ENCODE peak calls at places on chromosomes 5 and 9, in ten cellular contexts. One of them, this sample, is unnamed.

GRCh38 chr9:27554712-27555111 is 18.6 kb downstream of the C9orf72 start:
- DNase-seq in right lobe of liver: no peak
- DNase-seq in kidney epithelial cell: no peak
- DNase-seq in A549: no peak
- DNase-seq in retinal pigment epithelial cell: no peak
- DNase-seq in upper lobe of right lung: no peak
- DNase-seq in HCT116: no peak
- DNase-seq in cardiac muscle cell: no peak
- DNase-seq in mucosa of descending colon: no peak
- DNase-seq in fibroblast of lung: no peak
- DNase-seq in this sample: no peak

GRCh38 chr5:104628906-104629305 is 1066.3 kb upstream of the NUDT12 start:
- DNase-seq in kidney epithelial cell: no peak
- DNase-seq in right lobe of liver: no peak
- DNase-seq in mucosa of descending colon: no peak
- DNase-seq in retinal pigment epithelial cell: no peak
- DNase-seq in cardiac muscle cell: no peak
- DNase-seq in HCT116: no peak
- DNase-seq in A549: no peak
- DNase-seq in fibroblast of lung: peak
- DNase-seq in upper lobe of right lung: no peak
- DNase-seq in this sample: no peak

GRCh38 chr9:73807956-73808355 is 656.3 kb downstream of the ANXA1 start:
- DNase-seq in right lobe of liver: no peak
- DNase-seq in upper lobe of right lung: no peak
- DNase-seq in kidney epithelial cell: no peak
- DNase-seq in A549: no peak
- DNase-seq in cardiac muscle cell: no peak
- DNase-seq in retinal pigment epithelial cell: no peak
- DNase-seq in HCT116: no peak
- DNase-seq in mucosa of descending colon: no peak
- DNase-seq in fibroblast of lung: peak
- DNase-seq in this sample: no peak

GRCh38 chr5:110651507-110651906 is 75.0 kb downstream of the TMEM232 start:
- DNase-seq in upper lobe of right lung: no peak
- DNase-seq in retinal pigment epithelial cell: peak
- DNase-seq in HCT116: no peak
- DNase-seq in A549: no peak
- DNase-seq in cardiac muscle cell: no peak
- DNase-seq in right lobe of liver: no peak
- DNase-seq in kidney epithelial cell: no peak
- DNase-seq in fibroblast of lung: peak
- DNase-seq in mucosa of descending colon: no peak
- DNase-seq in this sample: no peak

GRCh38 chr9:13033959-13034695 is 245.4 kb downstream of the MPDZ start:
- DNase-seq in kidney epithelial cell: no peak
- DNase-seq in A549: peak
- DNase-seq in upper lobe of right lung: peak
- DNase-seq in cardiac muscle cell: peak
- DNase-seq in right lobe of liver: peak
- DNase-seq in fibroblast of lung: peak
- DNase-seq in mucosa of descending colon: no peak
- DNase-seq in retinal pigment epithelial cell: no peak
- DNase-seq in HCT116: peak
- DNase-seq in this sample: peak

GRCh38 chr9:87076825-87077224 is 129.5 kb upstream of the GAS1 start:
- DNase-seq in HCT116: no peak
- DNase-seq in retinal pigment epithelial cell: no peak
- DNase-seq in upper lobe of right lung: no peak
- DNase-seq in kidney epithelial cell: no peak
- DNase-seq in fibroblast of lung: peak
- DNase-seq in right lobe of liver: no peak
- DNase-seq in A549: no peak
- DNase-seq in cardiac muscle cell: no peak
- DNase-seq in mucosa of descending colon: no peak
- DNase-seq in this sample: no peak

GRCh38 chr5:153559926-153560325 is 69.5 kb downstream of the GRIA1 start:
- DNase-seq in cardiac muscle cell: no peak
- DNase-seq in HCT116: no peak
- DNase-seq in A549: no peak
- DNase-seq in upper lobe of right lung: no peak
- DNase-seq in right lobe of liver: no peak
- DNase-seq in kidney epithelial cell: no peak
- DNase-seq in mucosa of descending colon: no peak
- DNase-seq in fibroblast of lung: peak
- DNase-seq in retinal pigment epithelial cell: no peak
- DNase-seq in this sample: no peak

GRCh38 chr9:121331549-121331948 is 38.5 kb downstream of the STOM start:
- DNase-seq in mucosa of descending colon: no peak
- DNase-seq in right lobe of liver: no peak
- DNase-seq in A549: no peak
- DNase-seq in upper lobe of right lung: no peak
- DNase-seq in kidney epithelial cell: no peak
- DNase-seq in retinal pigment epithelial cell: no peak
- DNase-seq in fibroblast of lung: no peak
- DNase-seq in cardiac muscle cell: no peak
- DNase-seq in HCT116: no peak
- DNase-seq in this sample: no peak

GRCh38 chr5:75465480-75465879 is 45.9 kb downstream of the CERT1 start:
- DNase-seq in upper lobe of right lung: no peak
- DNase-seq in fibroblast of lung: peak
- DNase-seq in HCT116: no peak
- DNase-seq in right lobe of liver: no peak
- DNase-seq in cardiac muscle cell: peak
- DNase-seq in mucosa of descending colon: no peak
- DNase-seq in kidney epithelial cell: no peak
- DNase-seq in A549: no peak
- DNase-seq in retinal pigment epithelial cell: peak
- DNase-seq in this sample: no peak

GRCh38 chr5:124692324-124692723 is 54.1 kb downstream of the ZNF608 start:
- DNase-seq in A549: no peak
- DNase-seq in kidney epithelial cell: no peak
- DNase-seq in mucosa of descending colon: no peak
- DNase-seq in retinal pigment epithelial cell: peak
- DNase-seq in upper lobe of right lung: no peak
- DNase-seq in HCT116: no peak
- DNase-seq in cardiac muscle cell: no peak
- DNase-seq in right lobe of liver: no peak
- DNase-seq in fibroblast of lung: peak
- DNase-seq in this sample: peak

GRCh38 chr9:84151236-84151635 is 170.6 kb downstream of the RMI1 start:
- DNase-seq in upper lobe of right lung: no peak
- DNase-seq in right lobe of liver: no peak
- DNase-seq in mucosa of descending colon: no peak
- DNase-seq in cardiac muscle cell: no peak
- DNase-seq in kidney epithelial cell: no peak
- DNase-seq in HCT116: no peak
- DNase-seq in fibroblast of lung: no peak
- DNase-seq in retinal pigment epithelial cell: no peak
- DNase-seq in A549: no peak
- DNase-seq in this sample: no peak

GRCh38 chr5:73901045-73901444 is 275.0 kb downstream of the ARHGEF28 start:
- DNase-seq in upper lobe of right lung: no peak
- DNase-seq in fibroblast of lung: peak
- DNase-seq in cardiac muscle cell: no peak
- DNase-seq in right lobe of liver: no peak
- DNase-seq in mucosa of descending colon: no peak
- DNase-seq in kidney epithelial cell: no peak
- DNase-seq in A549: peak
- DNase-seq in HCT116: peak
- DNase-seq in retinal pigment epithelial cell: no peak
- DNase-seq in this sample: peak

GRCh38 chr9:78713746-78714405 is 417.0 kb downstream of the PSAT1 start:
- DNase-seq in kidney epithelial cell: no peak
- DNase-seq in HCT116: no peak
- DNase-seq in mucosa of descending colon: no peak
- DNase-seq in right lobe of liver: no peak
- DNase-seq in retinal pigment epithelial cell: peak
- DNase-seq in upper lobe of right lung: no peak
- DNase-seq in A549: no peak
- DNase-seq in fibroblast of lung: peak
- DNase-seq in cardiac muscle cell: no peak
- DNase-seq in this sample: no peak

GRCh38 chr5:159713773-159714172 is 202.5 kb upstream of the ADRA1B start:
- DNase-seq in right lobe of liver: no peak
- DNase-seq in cardiac muscle cell: no peak
- DNase-seq in kidney epithelial cell: no peak
- DNase-seq in upper lobe of right lung: no peak
- DNase-seq in mucosa of descending colon: no peak
- DNase-seq in HCT116: no peak
- DNase-seq in retinal pigment epithelial cell: no peak
- DNase-seq in A549: no peak
- DNase-seq in fibroblast of lung: no peak
- DNase-seq in this sample: no peak

GRCh38 chr5:175614223-175614622 is 43.6 kb upstream of the HRH2 start:
- DNase-seq in HCT116: no peak
- DNase-seq in retinal pigment epithelial cell: no peak
- DNase-seq in right lobe of liver: no peak
- DNase-seq in A549: no peak
- DNase-seq in upper lobe of right lung: no peak
- DNase-seq in fibroblast of lung: no peak
- DNase-seq in kidney epithelial cell: no peak
- DNase-seq in cardiac muscle cell: no peak
- DNase-seq in mucosa of descending colon: no peak
- DNase-seq in this sample: no peak

DNA sequence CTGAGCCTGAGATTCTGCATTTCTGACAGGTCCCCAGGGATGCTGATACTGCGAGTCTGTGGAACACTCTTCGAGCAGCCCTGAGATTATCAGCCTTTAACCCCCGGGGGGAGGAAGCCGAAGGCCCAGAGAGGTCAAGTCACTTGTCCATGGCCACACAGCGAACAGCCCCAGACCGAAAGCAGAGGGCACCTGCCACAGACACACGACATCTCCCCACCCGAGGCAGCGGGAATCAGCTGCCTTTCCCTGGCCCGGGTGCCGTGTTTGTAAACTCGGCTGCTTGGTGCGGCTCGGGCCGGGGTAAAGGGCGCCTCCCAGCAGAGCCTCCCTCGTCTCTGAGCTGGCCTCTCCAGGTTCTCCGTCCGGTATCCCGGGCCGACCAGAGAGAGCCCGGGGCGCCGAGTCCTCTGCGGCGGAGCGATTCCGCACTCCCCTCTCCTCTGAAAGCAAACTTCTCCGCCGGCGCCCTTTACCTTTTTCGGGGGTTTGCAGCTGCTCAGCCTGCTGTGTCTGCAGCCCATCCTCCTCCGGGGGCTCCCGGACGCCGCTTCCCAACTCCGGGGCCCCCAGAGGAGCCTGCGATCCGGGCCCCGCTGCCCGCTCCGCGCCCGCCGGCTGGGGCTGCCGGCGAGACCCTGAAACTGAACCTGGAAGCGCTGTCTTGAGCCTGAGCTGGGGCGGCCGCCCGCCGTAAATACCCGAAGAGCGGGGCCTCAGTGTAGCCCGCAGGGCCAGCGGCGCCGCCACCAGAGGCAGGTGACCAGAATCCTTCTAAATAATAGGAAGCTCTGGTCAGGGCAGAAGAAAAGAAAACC is at the start of gene CCDC69:
- DNase-seq in right lobe of liver: peak
- DNase-seq in HCT116: peak
- DNase-seq in retinal pigment epithelial cell: peak
- DNase-seq in kidney epithelial cell: peak
- DNase-seq in upper lobe of right lung: peak
- DNase-seq in cardiac muscle cell: peak
- DNase-seq in A549: peak
- DNase-seq in fibroblast of lung: peak
- DNase-seq in mucosa of descending colon: peak
- DNase-seq in this sample: no peak
- TF ChIP-seq CTCF in right lobe of liver: peak
- TF ChIP-seq CTCF in HCT116: peak
- TF ChIP-seq CTCF in retinal pigment epithelial cell: no peak
- TF ChIP-seq CTCF in kidney epithelial cell: peak
- TF ChIP-seq CTCF in upper lobe of right lung: peak
- TF ChIP-seq CTCF in cardiac muscle cell: no peak
- TF ChIP-seq CTCF in A549: peak
- TF ChIP-seq CTCF in fibroblast of lung: peak
- TF ChIP-seq CTCF in mucosa of descending colon: no peak
- TF ChIP-seq CTCF in this sample: peak

DNA sequence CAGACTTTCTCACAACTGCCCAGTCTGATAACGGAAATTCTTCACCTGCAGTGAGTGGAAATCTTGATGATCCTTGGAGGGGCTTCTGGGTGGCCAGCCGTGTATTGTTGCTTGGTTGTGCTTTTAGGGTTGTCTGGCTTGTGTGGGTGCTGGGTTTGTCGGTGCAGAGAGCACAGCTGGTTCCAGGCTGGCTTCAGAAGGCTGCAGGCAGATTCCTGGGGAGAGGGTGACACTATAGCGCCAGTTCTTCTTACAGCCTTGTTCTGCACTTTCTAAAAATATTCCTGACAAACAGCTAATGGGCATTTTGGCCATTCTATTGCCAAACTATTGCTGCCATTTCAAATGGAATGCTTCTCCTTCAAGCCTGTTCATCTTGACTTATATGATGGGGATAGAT is 99.3 kb downstream of the PDZD2 start:
- DNase-seq in kidney epithelial cell: no peak
- DNase-seq in retinal pigment epithelial cell: no peak
- DNase-seq in HCT116: no peak
- DNase-seq in mucosa of descending colon: no peak
- DNase-seq in cardiac muscle cell: no peak
- DNase-seq in A549: no peak
- DNase-seq in upper lobe of right lung: no peak
- DNase-seq in right lobe of liver: no peak
- DNase-seq in fibroblast of lung: no peak
- DNase-seq in this sample: no peak
- H3K4me3 ChIP-seq in kidney epithelial cell: no peak
- H3K4me3 ChIP-seq in retinal pigment epithelial cell: no peak
- H3K4me3 ChIP-seq in HCT116: no peak
- H3K4me3 ChIP-seq in mucosa of descending colon: no peak
- H3K4me3 ChIP-seq in cardiac muscle cell: no peak
- H3K4me3 ChIP-seq in A549: no peak
- H3K4me3 ChIP-seq in upper lobe of right lung: no peak
- H3K4me3 ChIP-seq in right lobe of liver: no peak
- H3K4me3 ChIP-seq in fibroblast of lung: no peak
- H3K4me3 ChIP-seq in this sample: no peak

GRCh38 chr5:86442036-86442435 is 175.7 kb upstream of the COX7C start:
- DNase-seq in mucosa of descending colon: no peak
- DNase-seq in kidney epithelial cell: no peak
- DNase-seq in right lobe of liver: no peak
- DNase-seq in cardiac muscle cell: no peak
- DNase-seq in A549: no peak
- DNase-seq in upper lobe of right lung: no peak
- DNase-seq in fibroblast of lung: no peak
- DNase-seq in HCT116: no peak
- DNase-seq in retinal pigment epithelial cell: no peak
- DNase-seq in this sample: no peak

GRCh38 chr5:86447362-86447761 is 170.4 kb upstream of the COX7C start:
- DNase-seq in mucosa of descending colon: no peak
- DNase-seq in kidney epithelial cell: no peak
- DNase-seq in retinal pigment epithelial cell: no peak
- DNase-seq in HCT116: no peak
- DNase-seq in upper lobe of right lung: no peak
- DNase-seq in A549: no peak
- DNase-seq in right lobe of liver: no peak
- DNase-seq in cardiac muscle cell: no peak
- DNase-seq in fibroblast of lung: no peak
- DNase-seq in this sample: no peak
- TF ChIP-seq CTCF in mucosa of descending colon: no peak
- TF ChIP-seq CTCF in kidney epithelial cell: no peak
- TF ChIP-seq CTCF in retinal pigment epithelial cell: no peak
- TF ChIP-seq CTCF in HCT116: no peak
- TF ChIP-seq CTCF in upper lobe of right lung: no peak
- TF ChIP-seq CTCF in A549: no peak
- TF ChIP-seq CTCF in right lobe of liver: no peak
- TF ChIP-seq CTCF in cardiac muscle cell: no peak
- TF ChIP-seq CTCF in fibroblast of lung: no peak
- TF ChIP-seq CTCF in this sample: no peak

GRCh38 chr5:179303801-179304200 is 41.5 kb downstream of the ADAMTS2 start:
- DNase-seq in fibroblast of lung: no peak
- DNase-seq in A549: no peak
- DNase-seq in cardiac muscle cell: no peak
- DNase-seq in upper lobe of right lung: peak
- DNase-seq in kidney epithelial cell: no peak
- DNase-seq in retinal pigment epithelial cell: no peak
- DNase-seq in mucosa of descending colon: peak
- DNase-seq in right lobe of liver: peak
- DNase-seq in HCT116: no peak
- DNase-seq in this sample: no peak
- H3K4me3 ChIP-seq in fibroblast of lung: no peak
- H3K4me3 ChIP-seq in A549: no peak
- H3K4me3 ChIP-seq in cardiac muscle cell: no peak
- H3K4me3 ChIP-seq in upper lobe of right lung: no peak
- H3K4me3 ChIP-seq in kidney epithelial cell: no peak
- H3K4me3 ChIP-seq in retinal pigment epithelial cell: no peak
- H3K4me3 ChIP-seq in mucosa of descending colon: no peak
- H3K4me3 ChIP-seq in right lobe of liver: no peak
- H3K4me3 ChIP-seq in HCT116: no peak
- H3K4me3 ChIP-seq in this sample: no peak

This sample was measured in AG04450.